ENCODE peak calls at places on chromosomes 16 and 17, in seven cellular contexts. Y is HCT116, W is H1, M is SK-N-SH, J is HepG2, P is K562, B is GM12878. A is an unnamed sample.

GRCh38 chr17:28228986-28229729 is 89.8 kb upstream of the TMEM97 start:
- DNase-seq in Y (no peak), W (no peak), M (peak; percentile 38), J (no peak), P (peak; percentile 62), B (no peak), A (no peak)

GRCh38 chr16:51343411-51343810 is 192.3 kb upstream of the SALL1 start:
- DNase-seq in Y (no peak), W (no peak), M (no peak), J (no peak), P (no peak), B (no peak), A (no peak)

GRCh38 chr17:81601525-81602120 is 35.3 kb downstream of the NPLOC4 start:
- DNase-seq in Y (peak; percentile 49), W (no peak), M (peak; percentile 87), J (peak; percentile 62), P (peak; percentile 67), B (peak; percentile 20), A (peak; percentile 77)

GRCh38 chr17:65794572-65794971 is 233.1 kb upstream of the AXIN2 start:
- DNase-seq in Y (peak; percentile 48), W (no peak), M (peak; percentile 43), J (peak; percentile 63), P (peak; percentile 45), B (no peak), A (peak; percentile 78)

GRCh38 chr16:55671974-55672280 is 16.1 kb downstream of the SLC6A2 start:
- DNase-seq in Y (no peak), W (no peak), M (no peak), J (no peak), P (no peak), B (no peak), A (no peak)

GRCh38 chr16:12675852-12676251 is 127.8 kb downstream of the CPPED1 start:
- DNase-seq in Y (no peak), W (no peak), M (no peak), J (no peak), P (peak; percentile 33), B (no peak), A (no peak)

GRCh38 chr17:4934173-4934979 is 2.3 kb downstream of the GP1BA start:
- DNase-seq in Y (no peak), W (no peak), M (peak; percentile 72), J (peak; percentile 46), P (peak; percentile 30), B (no peak), A (peak; percentile 50)

GRCh38 chr17:78360371-78361226 is 722 bp upstream of the SOCS3 start:
- DNase-seq in Y (peak; percentile 85), W (peak; percentile 73), M (peak; percentile 97), J (peak; percentile 80), P (peak; percentile 88), B (no peak), A (peak; percentile 99)

GRCh38 chr16:58377932-58378331 is 14.3 kb upstream of the GINS3 start:
- DNase-seq in Y (no peak), W (no peak), M (no peak), J (no peak), P (no peak), B (no peak), A (no peak)

GRCh38 chr17:18993876-18994275 is 10.7 kb downstream of the FAM83G start:
- DNase-seq in Y (no peak), W (no peak), M (no peak), J (no peak), P (no peak), B (no peak), A (no peak)

GRCh38 chr16:85429776-85430522 is 183.2 kb upstream of the GSE1 start:
- DNase-seq in Y (no peak), W (no peak), M (no peak), J (no peak), P (no peak), B (no peak), A (no peak)

GRCh38 chr16:56939801-56940200 is 7.9 kb downstream of the HERPUD1 start:
- DNase-seq in Y (no peak), W (no peak), M (no peak), J (no peak), P (peak; percentile 37), B (no peak), A (no peak)

GRCh38 chr17:67922503-67922902 is 73.8 kb downstream of the C17orf58 start:
- DNase-seq in Y (no peak), W (no peak), M (no peak), J (no peak), P (no peak), B (no peak), A (no peak)

GRCh38 chr16:82864332-82865040 is 237.7 kb downstream of the CDH13 start:
- DNase-seq in Y (no peak), W (no peak), M (no peak), J (no peak), P (no peak), B (no peak), A (no peak)

DNA sequence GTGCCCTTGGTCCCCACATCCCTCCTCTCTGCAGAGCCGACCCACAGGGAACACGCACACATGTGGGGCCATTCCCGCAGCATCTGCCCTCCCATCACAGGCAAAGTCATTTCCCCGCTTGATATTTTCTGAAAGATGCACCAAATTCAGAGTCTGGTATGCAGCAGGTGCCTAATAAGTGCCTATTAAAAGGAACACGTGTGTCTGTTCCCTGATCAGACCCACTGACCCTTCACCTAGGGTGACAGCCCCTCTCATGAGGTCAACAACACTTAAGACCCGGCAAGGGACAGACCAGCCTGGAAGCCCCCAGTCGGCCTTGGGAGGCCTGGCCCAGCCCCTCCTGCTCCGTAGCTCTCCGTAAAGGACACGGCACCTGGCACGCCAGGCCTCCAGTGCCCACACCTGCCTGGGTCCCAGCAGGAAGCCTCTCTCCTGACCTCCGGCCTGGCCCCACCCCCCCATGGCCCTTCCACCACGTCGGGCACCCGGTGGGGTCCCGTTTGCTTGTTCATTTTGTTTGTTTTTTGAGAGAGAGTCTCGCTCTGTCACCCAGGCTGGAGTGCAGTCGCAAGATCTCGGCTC is 20.0 kb downstream of the UNKL start:
- DNase-seq in Y (no peak), W (no peak), M (no peak), J (no peak), P (no peak), B (no peak), A (no peak)
- TF ChIP-seq JUND in Y (no peak), W (no peak), M (no peak), J (no peak), P (no peak), B (no peak), A (no peak)

GRCh38 chr16:54588026-54588425 is 301.4 kb upstream of the IRX3 start:
- DNase-seq in Y (no peak), W (no peak), M (no peak), J (no peak), P (no peak), B (no peak), A (no peak)
- TF ChIP-seq JUND in Y (no peak), W (no peak), M (no peak), J (no peak), P (no peak), B (no peak), A (no peak)

GRCh38 chr16:47317465-47318240 is 143.2 kb downstream of the ITFG1 start:
- DNase-seq in Y (no peak), W (no peak), M (no peak), J (no peak), P (no peak), B (no peak), A (no peak)

GRCh38 chr16:47323241-47323640 is 137.6 kb downstream of the ITFG1 start:
- DNase-seq in Y (no peak), W (no peak), M (no peak), J (peak; percentile 12), P (no peak), B (no peak), A (no peak)

GRCh38 chr16:47316686-47317085 is 144.2 kb downstream of the ITFG1 start:
- DNase-seq in Y (no peak), W (no peak), M (no peak), J (no peak), P (no peak), B (no peak), A (no peak)

GRCh38 chr16:47320546-47321315 is 140.1 kb downstream of the ITFG1 start:
- DNase-seq in Y (no peak), W (no peak), M (peak; percentile 3), J (no peak), P (no peak), B (no peak), A (no peak)
- TF ChIP-seq JUND in Y (no peak), W (no peak), M (no peak), J (no peak), P (no peak), B (no peak), A (no peak)

DNA sequence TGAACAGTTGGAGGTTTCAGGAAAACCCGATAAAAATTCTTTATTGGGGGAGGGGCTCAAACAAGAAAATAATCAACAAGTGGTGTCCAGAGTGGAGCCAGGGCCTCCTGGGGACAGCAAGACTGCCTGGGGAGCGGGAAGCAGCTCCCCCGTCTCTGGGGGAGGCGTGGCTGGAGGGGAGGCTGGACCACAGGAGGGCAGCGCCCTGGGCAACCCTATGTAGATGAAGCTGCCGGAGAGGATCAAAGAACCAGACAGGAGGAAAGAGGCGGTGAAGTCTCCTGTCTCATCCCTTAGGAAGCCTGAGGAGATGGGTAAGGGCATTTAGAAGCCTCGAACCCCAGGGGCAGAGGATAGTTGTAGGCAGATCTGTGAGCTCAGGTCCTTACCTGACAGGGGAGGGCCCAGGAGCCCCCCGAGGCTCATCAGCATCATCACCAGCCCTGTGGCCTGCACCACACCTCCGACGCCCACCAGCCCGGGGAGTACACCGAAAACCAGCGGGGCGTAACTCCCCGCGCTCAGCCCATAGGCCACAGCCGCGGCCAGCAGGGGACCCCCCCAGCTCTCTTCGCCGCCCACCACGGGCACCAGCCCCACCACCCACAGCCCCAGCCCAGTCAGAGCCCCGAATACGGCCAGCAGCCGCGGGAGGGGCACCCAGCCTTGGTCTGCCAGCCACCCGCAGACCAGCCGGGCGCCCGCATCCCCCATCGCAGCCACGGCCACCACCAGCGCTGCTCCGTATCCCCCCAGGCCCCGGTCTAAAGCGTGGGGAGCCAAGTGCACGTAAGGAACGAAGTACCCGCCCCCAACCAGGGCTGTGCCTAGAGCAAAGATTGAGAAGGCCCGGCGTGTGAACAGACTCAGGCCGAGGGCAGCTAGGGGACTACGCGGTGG is 2.0 kb downstream of the SLC16A11 start:
- DNase-seq in Y (no peak), W (no peak), M (peak; percentile 69), J (no peak), P (no peak), B (no peak), A (no peak)
- TF ChIP-seq JUND in Y (no peak), W (no peak), M (no peak), J (no peak), P (no peak), B (no peak), A (no peak)

DNA sequence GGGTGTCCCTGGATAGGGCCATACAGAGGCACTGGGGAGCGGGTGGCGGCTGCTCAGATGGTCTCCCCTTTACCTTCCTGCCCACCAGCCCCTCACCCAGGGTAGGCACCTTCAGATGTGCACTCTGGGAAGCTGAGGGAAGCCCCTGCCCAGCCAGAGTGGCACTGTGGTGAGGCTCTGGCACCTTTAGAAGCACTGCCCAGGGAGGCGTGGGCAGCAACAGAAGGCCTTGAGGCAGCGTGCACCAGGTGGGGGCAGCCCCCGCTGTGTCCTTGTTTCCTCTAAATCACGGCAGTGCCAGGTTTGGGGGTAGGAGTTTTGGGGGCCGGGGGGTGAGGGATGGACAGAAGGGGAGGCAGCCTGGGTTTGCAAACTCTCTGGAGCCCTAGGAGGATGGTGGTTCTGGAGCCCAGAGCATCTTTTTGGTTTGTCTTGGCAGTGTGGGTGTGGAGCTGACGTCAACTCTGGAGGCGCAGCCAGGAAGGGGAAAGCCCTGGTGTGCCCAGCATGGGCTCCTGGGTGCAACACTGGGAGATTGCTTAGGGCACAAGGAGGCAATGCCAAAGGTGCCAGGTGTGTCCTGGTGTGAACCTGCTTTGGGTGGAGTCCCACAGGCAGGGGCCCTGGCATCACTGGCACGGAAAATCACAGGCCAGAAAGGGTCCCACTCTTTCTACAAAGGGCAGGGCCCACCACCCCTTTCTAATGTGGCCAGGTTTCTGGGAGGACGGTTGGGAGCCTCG is 23.1 kb upstream of the CDC42EP4 start:
- DNase-seq in Y (no peak), W (no peak), M (peak; percentile 16), J (no peak), P (no peak), B (no peak), A (no peak)
- TF ChIP-seq JUND in Y (no peak), W (no peak), M (no peak), J (no peak), P (no peak), B (no peak), A (no peak)

A was measured in T47D.